ENCODE peak calls at places on chromosomes 1 and 21, in seven cellular contexts. H, P, Q, E, R, G and A are unnamed samples.

GRCh38 chr21:42414928-42415769 is 11.4 kb downstream of the UBASH3A start:
- DNase-seq in G (peak), R (no peak), H (no peak), P (peak), Q (no peak), E (no peak), A (peak)

GRCh38 chr1:54679055-54679643 is 36.5 kb upstream of the TTC4 start:
- DNase-seq in H (no peak), G (no peak), P (no peak), R (no peak), E (no peak), Q (no peak), A (no peak)

GRCh38 chr21:26800455-26801454 is 44.5 kb downstream of the ADAMTS1 start:
- DNase-seq in E (no peak), P (no peak), H (no peak), Q (no peak), R (peak), G (no peak), A (no peak)

GRCh38 chr1:54781023-54781723 is 16.9 kb upstream of the PARS2 start:
- DNase-seq in G (no peak), Q (no peak), P (no peak), E (no peak), R (no peak), H (no peak), A (no peak)

GRCh38 chr1:65001238-65001792 is 35.0 kb upstream of the JAK1 start:
- DNase-seq in G (no peak), P (peak), H (no peak), Q (peak), E (no peak), R (peak), A (peak)

GRCh38 chr1:115677172-115677542 is 35.4 kb downstream of the VANGL1 start:
- DNase-seq in R (no peak), H (no peak), P (no peak), G (no peak), Q (no peak), E (no peak), A (no peak)

GRCh38 chr1:74427676-74428075 is 84.7 kb downstream of the LRRC53 start:
- DNase-seq in Q (no peak), H (no peak), G (no peak), P (no peak), R (no peak), E (no peak), A (no peak)

GRCh38 chr1:37325010-37325409 is 149.4 kb upstream of the ZC3H12A start:
- DNase-seq in H (no peak), E (no peak), G (no peak), Q (no peak), R (no peak), P (no peak), A (no peak)

GRCh38 chr1:2863149-2863963 is 61.9 kb upstream of the TTC34 start:
- DNase-seq in Q (peak), E (no peak), P (no peak), G (no peak), R (no peak), H (no peak), A (no peak)

GRCh38 chr1:226738995-226739695 is at the start of gene ITPKB:
- DNase-seq in R (peak), Q (peak), H (peak), P (peak), E (no peak), G (peak), A (peak)

GRCh38 chr21:23743821-23744220 is 1863.5 kb downstream of the MRPL39 start:
- DNase-seq in H (no peak), R (no peak), G (no peak), Q (no peak), P (no peak), E (no peak), A (no peak)

GRCh38 chr1:228364068-228364705 is 42.4 kb downstream of the TRIM11 start:
- DNase-seq in H (no peak), P (no peak), E (peak), G (no peak), Q (peak), R (no peak), A (no peak)

GRCh38 chr1:180178511-180179161 is 24.0 kb downstream of the QSOX1 start:
- DNase-seq in R (peak), H (peak), G (peak), E (peak), P (peak), Q (peak), A (peak)

GRCh38 chr1:168341576-168341975 is 60.9 kb downstream of the TBX19 start:
- DNase-seq in R (no peak), G (no peak), Q (no peak), P (no peak), E (no peak), H (peak), A (no peak)

GRCh38 chr1:162855461-162856150 is 5.4 kb downstream of the CCDC190 start:
- DNase-seq in H (no peak), R (no peak), E (no peak), G (no peak), P (no peak), Q (no peak), A (no peak)

GRCh38 chr1:60621524-60621923 is 460.8 kb upstream of the NFIA start:
- DNase-seq in H (no peak), R (no peak), P (no peak), Q (no peak), G (no peak), E (no peak), A (no peak)

GRCh38 chr21:45996311-45997204 is 15.0 kb downstream of the COL6A1 start:
- DNase-seq in P (no peak), G (no peak), H (no peak), Q (peak), E (no peak), R (peak), A (no peak)

GRCh38 chr1:37476087-37476452 is 1.7 kb downstream of the ZC3H12A start:
- DNase-seq in G (no peak), P (no peak), Q (no peak), H (no peak), E (no peak), R (no peak), A (no peak)

GRCh38 chr1:200669314-200670214 is at the start of gene DDX59:
- DNase-seq in H (peak), R (peak), Q (peak), E (peak), P (peak), G (peak), A (peak)

GRCh38 chr1:152013664-152014237 is 20.1 kb upstream of the S100A10 start:
- DNase-seq in H (peak), P (peak), G (no peak), E (peak), R (no peak), Q (no peak), A (no peak)

GRCh38 chr21:37742532-37742931 is 173.7 kb downstream of the KCNJ6 start:
- DNase-seq in Q (no peak), R (no peak), P (no peak), G (no peak), H (no peak), E (no peak), A (no peak)

GRCh38 chr21:20739421-20739820 is 258.8 kb upstream of the NCAM2 start:
- DNase-seq in Q (no peak), P (peak), H (peak), G (peak), R (no peak), E (peak), A (no peak)

GRCh38 chr1:210089848-210090247 is 142.7 kb upstream of the SERTAD4 start:
- DNase-seq in Q (no peak), H (peak), R (no peak), E (no peak), G (no peak), P (no peak), A (no peak)

GRCh38 chr1:6414443-6414844 is 5.3 kb downstream of the HES2 start:
- DNase-seq in H (peak), Q (no peak), E (peak), R (no peak), P (peak), G (peak), A (no peak)
- TF ChIP-seq CTCF in H (peak), Q (peak), E (peak), R (no peak), P (peak), G (peak), A (no peak)

DNA sequence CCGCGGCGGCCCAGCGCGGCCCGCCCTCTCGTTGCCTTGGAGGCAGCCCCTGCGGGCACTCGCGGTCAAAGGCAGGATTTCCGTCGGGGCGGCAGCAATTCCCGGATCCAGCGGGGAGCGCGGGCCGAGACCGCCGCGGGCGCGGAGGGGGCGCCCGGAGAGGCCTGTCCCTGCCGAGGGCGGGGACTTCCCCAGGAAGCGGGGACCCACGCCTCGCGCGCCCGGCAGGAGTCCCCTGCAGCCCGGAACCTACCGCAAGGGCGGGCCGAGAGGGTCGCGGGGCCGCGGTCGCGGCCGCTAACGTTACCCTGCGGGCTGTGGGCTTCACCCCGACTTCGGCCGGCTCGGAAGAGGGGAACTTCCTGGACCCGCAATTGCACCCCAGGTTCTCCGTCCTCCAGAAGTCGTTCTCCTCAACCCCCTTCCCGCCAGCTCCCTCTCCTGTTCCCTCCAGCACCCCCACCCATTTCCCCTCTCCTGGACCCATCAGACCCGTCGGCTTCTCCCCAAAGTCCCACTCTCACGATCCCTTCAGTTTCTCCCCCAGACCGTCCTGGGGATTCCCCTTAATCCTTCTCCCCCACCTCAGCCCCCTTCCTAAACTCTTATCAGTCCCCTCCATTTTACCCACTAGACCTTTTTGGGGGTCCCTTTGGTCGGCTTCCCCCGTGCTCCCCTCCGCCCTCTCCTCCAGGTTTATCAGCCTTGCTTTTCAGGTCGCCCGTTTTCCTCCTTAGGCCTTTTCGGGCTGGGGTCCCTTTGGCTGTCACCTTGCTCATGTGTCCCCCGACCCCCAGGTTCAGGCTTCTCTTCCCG is 611 bp downstream of the FGR start:
- DNase-seq in E (no peak), G (no peak), Q (peak), P (peak), H (no peak), R (peak), A (peak)
- TF ChIP-seq CTCF in E (no peak), G (no peak), Q (no peak), P (no peak), H (no peak), R (no peak), A (no peak)

GRCh38 chr21:29684106-29684505 is 255.7 kb downstream of the GRIK1 start:
- DNase-seq in E (no peak), H (no peak), Q (no peak), G (no peak), P (no peak), R (no peak), A (no peak)

GRCh38 chr21:29677326-29677725 is 262.5 kb downstream of the GRIK1 start:
- DNase-seq in Q (no peak), R (no peak), P (no peak), G (no peak), E (no peak), H (no peak), A (no peak)

GRCh38 chr21:29682800-29683199 is 257.0 kb downstream of the GRIK1 start:
- DNase-seq in H (no peak), E (no peak), G (no peak), P (no peak), Q (no peak), R (no peak), A (no peak)

GRCh38 chr21:29678616-29679015 is 261.2 kb downstream of the GRIK1 start:
- DNase-seq in H (no peak), R (no peak), E (no peak), G (no peak), P (no peak), Q (no peak), A (no peak)

GRCh38 chr21:29680273-29680672 is 259.5 kb downstream of the GRIK1 start:
- DNase-seq in R (no peak), E (no peak), G (no peak), P (no peak), Q (no peak), H (no peak), A (no peak)
- TF ChIP-seq CTCF in R (no peak), E (no peak), G (no peak), P (no peak), Q (no peak), H (no peak), A (no peak)

GRCh38 chr1:19289244-19289643 is 674 bp upstream of the AKR7A3 start:
- DNase-seq in R (no peak), P (no peak), Q (no peak), E (no peak), G (no peak), H (no peak), A (no peak)
- TF ChIP-seq CTCF in R (no peak), P (no peak), Q (no peak), E (no peak), G (no peak), H (no peak), A (no peak)

DNA sequence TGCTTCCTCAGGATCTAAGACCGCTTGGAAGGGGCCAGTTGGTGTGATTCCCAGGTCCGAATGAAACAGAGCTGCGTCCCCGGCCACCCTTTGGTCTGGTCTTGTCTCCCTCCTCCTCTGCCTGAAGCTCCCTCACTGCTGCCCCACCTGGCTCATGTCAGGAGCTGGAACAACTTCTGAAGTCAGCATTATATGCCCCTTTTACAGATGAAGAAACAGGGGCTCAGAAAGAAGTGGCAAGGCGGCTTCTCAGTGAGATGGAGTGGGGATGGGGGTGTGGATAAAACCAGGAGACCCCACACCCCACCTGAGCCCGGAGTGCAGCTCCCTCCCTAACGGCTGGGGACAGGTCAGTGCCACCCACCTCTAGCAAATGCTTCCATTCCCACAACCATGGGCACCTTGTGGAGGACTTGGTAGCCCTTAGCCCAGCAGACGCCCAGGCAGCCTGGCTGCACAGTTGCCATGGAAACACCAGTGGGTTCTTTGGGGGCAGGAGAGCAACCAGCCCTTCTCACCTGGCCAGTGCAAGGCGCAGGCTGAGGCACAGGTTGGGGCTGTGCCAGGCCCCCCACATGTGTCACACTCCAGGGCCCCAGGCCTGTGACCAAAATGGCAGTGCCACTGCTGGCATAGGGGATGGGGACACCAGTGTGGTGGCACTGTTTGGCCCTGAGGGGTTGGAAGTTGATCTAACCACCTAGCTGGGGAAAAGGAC is 31.9 kb upstream of the ECE1 start:
- DNase-seq in R (no peak), P (no peak), G (no peak), Q (no peak), H (no peak), E (no peak), A (no peak)
- TF ChIP-seq CTCF in R (peak), P (no peak), G (no peak), Q (no peak), H (no peak), E (peak), A (no peak)

GRCh38 chr21:44454058-44454457 is 1.3 kb upstream of the LRRC3 start:
- DNase-seq in E (no peak), R (no peak), Q (no peak), P (no peak), H (no peak), G (no peak), A (no peak)

GRCh38 chr21:44456207-44456914 is 1.1 kb downstream of the LRRC3 start:
- DNase-seq in P (no peak), H (no peak), E (no peak), R (no peak), Q (peak), G (no peak), A (no peak)

GRCh38 chr21:44454747-44455523 is at the start of gene LRRC3:
- DNase-seq in G (peak), H (peak), E (peak), P (peak), R (peak), Q (peak), A (peak)

GRCh38 chr21:44456915-44457736 is 1.8 kb downstream of the LRRC3 start:
- DNase-seq in P (no peak), Q (peak), H (no peak), R (no peak), E (no peak), G (no peak), A (no peak)

GRCh38 chr21:44455524-44456206 is 355 bp downstream of the LRRC3 start:
- DNase-seq in H (no peak), G (peak), P (no peak), R (no peak), E (peak), Q (peak), A (no peak)
- TF ChIP-seq CTCF in H (no peak), G (peak), P (no peak), R (no peak), E (peak), Q (no peak), A (no peak)

GRCh38 chr21:31913191-31913608 is 40.4 kb downstream of the HUNK start:
- DNase-seq in E (peak), H (no peak), Q (no peak), R (no peak), G (no peak), P (no peak), A (no peak)
- TF ChIP-seq CTCF in E (no peak), H (no peak), Q (no peak), R (no peak), G (no peak), P (no peak), A (no peak)

DNA sequence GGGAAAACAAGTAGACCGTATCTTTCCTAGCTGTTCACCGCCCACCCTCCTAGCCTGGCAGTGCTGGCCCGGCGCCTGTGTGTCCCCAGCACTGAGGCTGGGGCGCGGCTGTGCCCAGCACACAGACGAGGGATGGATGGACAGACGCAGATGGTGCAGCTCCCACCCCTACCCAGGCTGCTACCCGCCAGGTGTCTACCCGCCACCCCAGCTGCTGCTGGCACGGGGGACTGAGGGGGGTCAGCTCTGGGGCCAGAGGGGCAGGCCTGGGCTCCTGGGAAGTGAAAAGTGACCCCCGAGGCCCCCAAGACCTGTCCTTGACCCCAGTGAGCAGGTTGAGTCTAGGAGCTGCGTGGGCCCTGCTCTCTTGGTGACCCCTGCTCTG is 2.9 kb upstream of the VWA1 start:
- DNase-seq in Q (no peak), H (no peak), R (no peak), P (no peak), G (no peak), E (no peak), A (no peak)
- TF ChIP-seq CTCF in Q (no peak), H (no peak), R (no peak), P (no peak), G (no peak), E (no peak), A (no peak)

GRCh38 chr1:214581785-214582184 is 21.2 kb upstream of the CENPF start:
- DNase-seq in E (no peak), Q (no peak), H (no peak), P (no peak), G (peak), R (no peak), A (no peak)

GRCh38 chr1:214583113-214583512 is 19.9 kb upstream of the CENPF start:
- DNase-seq in G (no peak), P (no peak), H (no peak), Q (no peak), E (no peak), R (no peak), A (no peak)

GRCh38 chr1:214582289-214582891 is 20.6 kb upstream of the CENPF start:
- DNase-seq in P (no peak), R (no peak), Q (no peak), G (no peak), E (no peak), H (no peak), A (no peak)

GRCh38 chr1:214574598-214575411 is 23.4 kb upstream of the PTPN14 start:
- DNase-seq in P (no peak), Q (no peak), H (peak), E (no peak), R (no peak), G (peak), A (no peak)

DNA sequence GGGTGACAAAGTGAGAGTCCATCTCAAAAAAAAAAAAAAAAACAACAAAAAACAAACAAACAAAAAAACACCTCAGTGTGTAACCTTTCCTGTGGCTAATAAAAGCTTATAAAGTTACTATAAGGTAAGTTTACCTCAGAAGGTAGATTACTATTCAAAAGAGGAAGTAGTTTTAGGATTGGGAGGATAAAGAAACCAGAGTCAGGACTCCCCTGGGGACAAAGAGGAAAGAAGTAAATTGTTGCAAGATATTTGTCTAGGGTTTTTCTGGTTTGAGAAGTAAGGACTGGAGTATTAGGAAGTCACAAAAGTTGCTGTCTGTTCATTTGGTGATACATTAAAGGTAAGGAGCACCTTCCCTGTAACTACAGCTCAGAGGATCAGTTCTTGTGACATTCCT is 23.8 kb upstream of the CENPF start:
- DNase-seq in E (no peak), Q (no peak), H (no peak), P (no peak), G (no peak), R (no peak), A (no peak)
- TF ChIP-seq CTCF in E (no peak), Q (no peak), H (no peak), P (no peak), G (no peak), R (no peak), A (no peak)